ENCODE peak calls at places on chromosome 18, in eight cellular contexts. One of them, this sample, is unnamed.

GRCh38 chr18:27595121-27595848 is 410.2 kb upstream of the CHST9 start:
- DNase-seq in pancreas: no peak
- DNase-seq in endothelial cell of umbilical vein: no peak
- DNase-seq in sigmoid colon: no peak
- DNase-seq in fibroblast of lung: no peak
- DNase-seq in tibial nerve: no peak
- DNase-seq in uterus: no peak
- DNase-seq in testis: no peak
- DNase-seq in this sample: no peak

GRCh38 chr18:31217038-31217437 is 54.4 kb upstream of the DSC1 start:
- DNase-seq in testis: no peak
- DNase-seq in endothelial cell of umbilical vein: no peak
- DNase-seq in uterus: no peak
- DNase-seq in tibial nerve: no peak
- DNase-seq in fibroblast of lung: no peak
- DNase-seq in pancreas: no peak
- DNase-seq in sigmoid colon: no peak
- DNase-seq in this sample: no peak

GRCh38 chr18:11047817-11048216 is 101.6 kb downstream of the PIEZO2 start:
- DNase-seq in endothelial cell of umbilical vein: no peak
- DNase-seq in testis: no peak
- DNase-seq in pancreas: no peak
- DNase-seq in fibroblast of lung: no peak
- DNase-seq in sigmoid colon: no peak
- DNase-seq in uterus: no peak
- DNase-seq in tibial nerve: no peak
- DNase-seq in this sample: no peak

GRCh38 chr18:12839526-12840196 is 44.4 kb downstream of the PTPN2 start:
- DNase-seq in testis: no peak
- DNase-seq in sigmoid colon: no peak
- DNase-seq in endothelial cell of umbilical vein: no peak
- DNase-seq in fibroblast of lung: peak; percentile 34
- DNase-seq in uterus: no peak
- DNase-seq in tibial nerve: no peak
- DNase-seq in pancreas: no peak
- DNase-seq in this sample: no peak

GRCh38 chr18:56108486-56109367 is 520.7 kb upstream of the TCF4 start:
- DNase-seq in sigmoid colon: no peak
- DNase-seq in testis: no peak
- DNase-seq in fibroblast of lung: peak; percentile 24
- DNase-seq in tibial nerve: no peak
- DNase-seq in uterus: peak; percentile 24
- DNase-seq in endothelial cell of umbilical vein: peak; percentile 56
- DNase-seq in pancreas: no peak
- DNase-seq in this sample: peak; percentile 44

GRCh38 chr18:12921178-12921577 is 26.6 kb upstream of the SEH1L start:
- DNase-seq in pancreas: no peak
- DNase-seq in uterus: no peak
- DNase-seq in tibial nerve: no peak
- DNase-seq in testis: no peak
- DNase-seq in sigmoid colon: no peak
- DNase-seq in fibroblast of lung: no peak
- DNase-seq in endothelial cell of umbilical vein: no peak
- DNase-seq in this sample: no peak

GRCh38 chr18:8960740-8961657 is 141.5 kb upstream of the NDUFV2 start:
- DNase-seq in uterus: no peak
- DNase-seq in fibroblast of lung: peak; percentile 90
- DNase-seq in tibial nerve: no peak
- DNase-seq in endothelial cell of umbilical vein: no peak
- DNase-seq in sigmoid colon: no peak
- DNase-seq in pancreas: no peak
- DNase-seq in testis: no peak
- DNase-seq in this sample: no peak

GRCh38 chr18:41842886-41843285 is 112.1 kb upstream of the PIK3C3 start:
- DNase-seq in tibial nerve: no peak
- DNase-seq in testis: no peak
- DNase-seq in uterus: no peak
- DNase-seq in endothelial cell of umbilical vein: no peak
- DNase-seq in fibroblast of lung: peak; percentile 5
- DNase-seq in sigmoid colon: no peak
- DNase-seq in pancreas: no peak
- DNase-seq in this sample: no peak

GRCh38 chr18:24754572-24754971 is 294.1 kb downstream of the HRH4 start:
- DNase-seq in sigmoid colon: no peak
- DNase-seq in tibial nerve: no peak
- DNase-seq in endothelial cell of umbilical vein: no peak
- DNase-seq in pancreas: no peak
- DNase-seq in uterus: no peak
- DNase-seq in testis: no peak
- DNase-seq in fibroblast of lung: no peak
- DNase-seq in this sample: no peak

GRCh38 chr18:2406544-2406943 is 164.8 kb downstream of the METTL4 start:
- DNase-seq in endothelial cell of umbilical vein: no peak
- DNase-seq in fibroblast of lung: peak; percentile 67
- DNase-seq in tibial nerve: no peak
- DNase-seq in sigmoid colon: no peak
- DNase-seq in uterus: no peak
- DNase-seq in pancreas: no peak
- DNase-seq in testis: no peak
- DNase-seq in this sample: no peak

GRCh38 chr18:57438669-57439616 is 3.8 kb downstream of the ONECUT2 start:
- DNase-seq in tibial nerve: no peak
- DNase-seq in uterus: no peak
- DNase-seq in testis: no peak
- DNase-seq in fibroblast of lung: no peak
- DNase-seq in sigmoid colon: no peak
- DNase-seq in endothelial cell of umbilical vein: no peak
- DNase-seq in pancreas: no peak
- DNase-seq in this sample: no peak

GRCh38 chr18:29780814-29781213 is 1261.7 kb downstream of the DSC3 start:
- DNase-seq in tibial nerve: no peak
- DNase-seq in fibroblast of lung: no peak
- DNase-seq in pancreas: no peak
- DNase-seq in sigmoid colon: no peak
- DNase-seq in uterus: no peak
- DNase-seq in endothelial cell of umbilical vein: no peak
- DNase-seq in testis: no peak
- DNase-seq in this sample: no peak

GRCh38 chr18:824179-824578 is 12.1 kb upstream of the YES1 start:
- DNase-seq in uterus: no peak
- DNase-seq in fibroblast of lung: no peak
- DNase-seq in testis: no peak
- DNase-seq in endothelial cell of umbilical vein: no peak
- DNase-seq in tibial nerve: no peak
- DNase-seq in pancreas: no peak
- DNase-seq in sigmoid colon: no peak
- DNase-seq in this sample: no peak

GRCh38 chr18:2529154-2529553 is 42.2 kb downstream of the METTL4 start:
- DNase-seq in tibial nerve: no peak
- DNase-seq in testis: no peak
- DNase-seq in uterus: no peak
- DNase-seq in fibroblast of lung: peak; percentile 91
- DNase-seq in pancreas: no peak
- DNase-seq in sigmoid colon: no peak
- DNase-seq in endothelial cell of umbilical vein: no peak
- DNase-seq in this sample: no peak

GRCh38 chr18:55287146-55287806 is 300.7 kb downstream of the TCF4 start:
- DNase-seq in fibroblast of lung: no peak
- DNase-seq in tibial nerve: no peak
- DNase-seq in testis: no peak
- DNase-seq in endothelial cell of umbilical vein: peak; percentile 21
- DNase-seq in pancreas: no peak
- DNase-seq in uterus: no peak
- DNase-seq in sigmoid colon: no peak
- DNase-seq in this sample: no peak

GRCh38 chr18:2538844-2539243 is 32.5 kb downstream of the METTL4 start:
- DNase-seq in tibial nerve: no peak
- DNase-seq in fibroblast of lung: peak; percentile 33
- DNase-seq in endothelial cell of umbilical vein: no peak
- DNase-seq in sigmoid colon: no peak
- DNase-seq in pancreas: no peak
- DNase-seq in uterus: no peak
- DNase-seq in testis: no peak
- DNase-seq in this sample: no peak

GRCh38 chr18:12656671-12657047 is 1.2 kb downstream of the SPIRE1 start:
- DNase-seq in endothelial cell of umbilical vein: peak; percentile 63
- DNase-seq in sigmoid colon: no peak
- DNase-seq in pancreas: no peak
- DNase-seq in testis: no peak
- DNase-seq in fibroblast of lung: peak; percentile 40
- DNase-seq in uterus: no peak
- DNase-seq in tibial nerve: no peak
- DNase-seq in this sample: no peak

GRCh38 chr18:74849316-74849715 is 251.6 kb downstream of the ZNF407 start:
- DNase-seq in endothelial cell of umbilical vein: no peak
- DNase-seq in uterus: no peak
- DNase-seq in pancreas: no peak
- DNase-seq in fibroblast of lung: no peak
- DNase-seq in sigmoid colon: no peak
- DNase-seq in testis: no peak
- DNase-seq in tibial nerve: no peak
- DNase-seq in this sample: peak; percentile 29

GRCh38 chr18:50662177-50662576 is 102.3 kb downstream of the MAPK4 start:
- DNase-seq in tibial nerve: no peak
- DNase-seq in testis: no peak
- DNase-seq in fibroblast of lung: no peak
- DNase-seq in pancreas: no peak
- DNase-seq in uterus: no peak
- DNase-seq in sigmoid colon: no peak
- DNase-seq in endothelial cell of umbilical vein: no peak
- DNase-seq in this sample: no peak

GRCh38 chr18:13051159-13051558 is 60.0 kb downstream of the CEP192 start:
- DNase-seq in testis: no peak
- DNase-seq in sigmoid colon: no peak
- DNase-seq in pancreas: no peak
- DNase-seq in tibial nerve: no peak
- DNase-seq in fibroblast of lung: peak; percentile 19
- DNase-seq in endothelial cell of umbilical vein: peak; percentile 20
- DNase-seq in uterus: no peak
- DNase-seq in this sample: no peak

GRCh38 chr18:33014060-33014796 is 241.4 kb upstream of the KLHL14 start:
- DNase-seq in pancreas: no peak
- DNase-seq in tibial nerve: no peak
- DNase-seq in sigmoid colon: no peak
- DNase-seq in fibroblast of lung: no peak
- DNase-seq in uterus: no peak
- DNase-seq in endothelial cell of umbilical vein: peak; percentile 96
- DNase-seq in testis: no peak
- DNase-seq in this sample: no peak

DNA sequence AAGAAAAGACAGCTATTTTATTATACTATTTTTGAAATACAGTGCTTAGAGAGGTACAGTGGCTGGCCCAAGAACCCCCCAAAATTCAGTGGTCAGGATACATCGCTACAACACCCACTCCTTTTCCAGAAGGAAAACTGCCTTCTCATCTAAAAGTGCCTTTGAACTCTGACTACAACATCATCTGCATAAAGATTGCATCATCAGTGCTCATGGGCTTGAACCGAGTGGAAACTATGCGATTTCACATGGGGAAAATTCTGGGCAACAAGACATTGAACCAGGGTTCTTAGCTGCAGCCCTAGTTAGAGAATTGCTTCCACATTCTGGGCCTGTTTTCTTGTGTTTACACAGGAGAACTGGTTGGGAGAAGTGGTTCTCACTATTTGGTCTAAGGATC is 294.6 kb upstream of the SLC14A2 start:
- DNase-seq in endothelial cell of umbilical vein: no peak
- DNase-seq in pancreas: no peak
- DNase-seq in tibial nerve: no peak
- DNase-seq in testis: no peak
- DNase-seq in fibroblast of lung: peak; percentile 70
- DNase-seq in uterus: no peak
- DNase-seq in sigmoid colon: no peak
- DNase-seq in this sample: no peak
- H3K27ac ChIP-seq in endothelial cell of umbilical vein: no peak overlapping the region
- H3K27ac ChIP-seq in pancreas: no peak overlapping the region
- H3K27ac ChIP-seq in tibial nerve: no peak overlapping the region
- H3K27ac ChIP-seq in testis: no peak overlapping the region
- H3K27ac ChIP-seq in fibroblast of lung: no peak overlapping the region
- H3K27ac ChIP-seq in uterus: no peak overlapping the region
- H3K27ac ChIP-seq in sigmoid colon: no peak overlapping the region
- H3K27ac ChIP-seq in this sample: no peak overlapping the region

DNA sequence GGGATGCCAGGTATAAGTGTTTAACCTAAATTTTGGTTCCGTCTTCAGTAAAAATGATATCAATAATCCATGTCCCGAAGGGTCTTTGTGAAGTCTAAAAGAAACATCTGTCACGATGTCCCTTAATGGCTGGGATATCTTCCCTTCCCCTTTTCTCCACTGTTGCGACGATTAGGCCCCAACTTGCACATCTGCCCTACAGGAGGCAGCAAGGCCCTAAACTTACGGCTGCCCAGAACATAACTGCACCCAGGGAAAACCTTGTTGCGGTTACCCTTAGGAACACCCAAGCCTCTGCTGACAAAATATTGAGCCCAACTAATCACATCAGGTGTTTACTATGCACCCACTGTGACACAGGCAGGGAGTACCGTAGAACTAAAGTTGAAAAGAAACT is 1.2 kb upstream of the SMAD2 start:
- DNase-seq in endothelial cell of umbilical vein: no peak
- DNase-seq in sigmoid colon: no peak
- DNase-seq in tibial nerve: no peak
- DNase-seq in fibroblast of lung: no peak
- DNase-seq in testis: no peak
- DNase-seq in pancreas: no peak
- DNase-seq in uterus: no peak
- DNase-seq in this sample: no peak
- TF ChIP-seq CTCF in endothelial cell of umbilical vein: no peak
- TF ChIP-seq CTCF in sigmoid colon: no peak
- TF ChIP-seq CTCF in tibial nerve: no peak
- TF ChIP-seq CTCF in fibroblast of lung: no peak
- TF ChIP-seq CTCF in testis: no peak
- TF ChIP-seq CTCF in pancreas: no peak
- TF ChIP-seq CTCF in uterus: no peak
- TF ChIP-seq CTCF in this sample: no peak

GRCh38 chr18:73340135-73340934 is 472.5 kb upstream of the NETO1 start:
- DNase-seq in uterus: no peak
- DNase-seq in testis: no peak
- DNase-seq in sigmoid colon: no peak
- DNase-seq in tibial nerve: no peak
- DNase-seq in fibroblast of lung: peak; percentile 79
- DNase-seq in endothelial cell of umbilical vein: no peak
- DNase-seq in pancreas: peak; percentile 13
- DNase-seq in this sample: no peak
- H3K4me3 ChIP-seq in uterus: no peak overlapping the region
- H3K4me3 ChIP-seq in testis: no peak overlapping the region
- H3K4me3 ChIP-seq in sigmoid colon: no peak overlapping the region
- H3K4me3 ChIP-seq in tibial nerve: no peak overlapping the region
- H3K4me3 ChIP-seq in fibroblast of lung: no peak overlapping the region
- H3K4me3 ChIP-seq in endothelial cell of umbilical vein: no peak overlapping the region
- H3K4me3 ChIP-seq in pancreas: peak overlapping the region; percentile 22
- H3K4me3 ChIP-seq in this sample: peak overlapping the region; percentile 59

DNA sequence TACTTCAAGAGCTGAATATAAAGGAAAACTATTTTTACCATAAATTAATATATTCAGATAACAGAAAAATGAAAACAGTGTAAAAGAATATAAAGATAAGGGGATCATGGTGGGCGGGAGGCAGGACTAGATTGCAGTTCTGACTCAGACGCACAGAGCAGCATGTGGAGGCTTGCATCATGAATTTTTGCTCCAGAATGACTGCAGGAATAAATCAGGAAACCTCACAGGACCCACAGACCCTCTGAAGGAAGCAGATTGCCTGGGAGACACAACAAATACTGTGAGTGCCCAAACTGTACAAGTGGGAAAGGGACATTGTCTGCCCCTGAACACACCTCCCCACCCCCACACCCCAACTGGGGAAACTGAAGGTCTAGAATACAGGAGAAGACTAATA is 19.2 kb upstream of the SIGLEC15 start:
- DNase-seq in tibial nerve: no peak
- DNase-seq in sigmoid colon: no peak
- DNase-seq in testis: no peak
- DNase-seq in uterus: no peak
- DNase-seq in fibroblast of lung: peak; percentile 88
- DNase-seq in endothelial cell of umbilical vein: peak; percentile 47
- DNase-seq in pancreas: no peak
- DNase-seq in this sample: no peak
- H3K27ac ChIP-seq in tibial nerve: no peak overlapping the region
- H3K27ac ChIP-seq in sigmoid colon: no peak overlapping the region
- H3K27ac ChIP-seq in testis: no peak overlapping the region
- H3K27ac ChIP-seq in uterus: no peak overlapping the region
- H3K27ac ChIP-seq in fibroblast of lung: peak overlapping the region; percentile 17
- H3K27ac ChIP-seq in endothelial cell of umbilical vein: no peak overlapping the region
- H3K27ac ChIP-seq in pancreas: no peak overlapping the region
- H3K27ac ChIP-seq in this sample: no peak overlapping the region